ENCODE peak calls at places on chromosomes 12 and 14, in five cellular contexts. A, Z, N, E and J are unnamed samples.

GRCh38 chr12:91894911-91895310 is 250.7 kb downstream of the BTG1 start:
- DNase-seq in Z (no peak), N (no peak), A (no peak), E (no peak), J (no peak)

GRCh38 chr14:104680806-104681688 is 8.4 kb upstream of the INF2 start:
- DNase-seq in N (no peak), E (peak), A (peak), Z (peak), J (no peak)

GRCh38 chr12:46385439-46385838 is 12.9 kb upstream of the SLC38A2 start:
- DNase-seq in Z (no peak), A (no peak), N (no peak), E (no peak), J (no peak)

GRCh38 chr12:65881348-65881961 is 57.2 kb downstream of the HMGA2 start:
- DNase-seq in A (peak), E (no peak), N (peak), Z (no peak), J (no peak)

GRCh38 chr14:59189281-59189821 is 884 bp downstream of the DAAM1 start:
- DNase-seq in E (peak), Z (peak), A (no peak), N (peak), J (peak)

GRCh38 chr12:108766294-108766693 is 35.0 kb upstream of the CORO1C start:
- DNase-seq in N (no peak), E (no peak), Z (no peak), A (peak), J (no peak)

GRCh38 chr12:39064712-39065111 is 159.3 kb upstream of the CPNE8 start:
- DNase-seq in A (no peak), N (no peak), Z (no peak), E (no peak), J (no peak)

GRCh38 chr14:84520711-84521338 is 1009.1 kb upstream of the FLRT2 start:
- DNase-seq in Z (no peak), E (no peak), A (no peak), N (no peak), J (no peak)

GRCh38 chr14:100841445-100842403 is 15.8 kb downstream of the MEG3 start:
- DNase-seq in N (no peak), Z (no peak), E (no peak), A (no peak), J (no peak)

GRCh38 chr14:99413972-99414371 is 66.7 kb downstream of the SETD3 start:
- DNase-seq in A (no peak), N (no peak), Z (no peak), E (no peak), J (no peak)

GRCh38 chr12:93106910-93107309 is 177.8 kb upstream of the EEA1 start:
- DNase-seq in A (no peak), Z (no peak), N (no peak), E (no peak), J (no peak)

GRCh38 chr14:75454963-75455546 is 27.2 kb downstream of the JDP2 start:
- DNase-seq in N (no peak), A (peak), Z (peak), E (no peak), J (no peak)

DNA sequence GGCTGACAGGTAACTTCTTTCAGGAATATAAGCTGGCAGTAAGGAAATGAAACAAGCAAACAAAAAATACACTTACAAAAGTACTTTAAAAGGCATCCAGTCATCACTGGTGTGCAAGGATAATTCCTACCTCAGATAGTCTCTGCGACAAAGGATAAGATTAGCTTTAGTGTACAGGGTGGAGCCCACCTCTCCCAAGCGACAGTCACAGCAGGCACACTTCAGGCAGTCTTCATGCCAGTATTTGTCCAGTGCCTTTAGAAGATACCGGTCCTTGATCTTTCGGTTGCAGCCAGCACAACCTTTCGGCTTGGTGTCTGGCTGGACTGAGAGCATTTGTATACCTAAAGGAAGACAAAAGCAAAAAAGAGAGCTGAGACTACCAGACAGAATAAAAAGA is 5.4 kb downstream of the LMO3 start:
- DNase-seq in Z (no peak), E (no peak), N (no peak), A (no peak), J (no peak)
- TF ChIP-seq CTCF in Z (no peak), E (no peak), N (no peak), A (no peak), J (no peak)

GRCh38 chr14:49634547-49635334 is at the start of gene DNAAF2:
- DNase-seq in A (peak), Z (peak), E (peak), N (peak), J (peak)
- TF ChIP-seq CTCF in A (no peak), Z (no peak), E (no peak), N (no peak), J (no peak)

DNA sequence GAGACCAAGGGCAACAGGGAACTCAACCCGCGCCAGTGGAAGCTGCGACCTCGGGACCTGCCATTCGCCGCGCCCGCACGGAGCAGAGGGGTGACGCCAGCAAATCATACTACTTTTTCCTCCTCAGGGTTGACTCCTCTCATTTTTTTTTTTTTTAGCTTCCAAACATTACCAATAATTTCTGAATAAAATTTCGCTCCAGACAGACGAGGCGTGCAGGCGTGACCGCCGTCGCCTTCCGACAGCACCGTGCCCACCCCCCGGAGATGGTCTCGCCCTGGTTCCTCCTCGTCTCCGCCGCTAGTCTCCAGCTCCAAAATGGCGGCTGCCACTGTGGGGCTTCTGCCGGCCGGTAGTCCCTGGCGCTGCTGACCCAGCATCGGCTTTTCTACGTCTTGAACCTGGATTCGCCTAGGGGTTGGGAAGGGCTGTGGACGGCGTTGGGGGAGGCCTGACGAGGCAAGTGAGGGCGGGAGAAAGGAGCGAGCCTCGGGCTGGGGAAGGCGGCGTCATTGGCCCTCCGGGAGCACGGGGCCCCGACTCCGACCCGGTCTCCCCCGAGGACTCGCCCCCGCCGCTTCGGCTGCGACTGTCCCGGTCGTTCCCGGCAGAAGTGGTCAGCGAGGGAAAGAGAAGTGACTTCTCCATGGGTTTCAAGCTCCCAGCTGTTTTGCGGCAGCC is at the start of the genes CPSF2 and NDUFB1:
- DNase-seq in A (peak), E (peak), Z (peak), N (peak), J (peak)
- TF ChIP-seq CTCF in A (peak), E (no peak), Z (no peak), N (no peak), J (no peak)

GRCh38 chr12:77728018-77728417 is 102.7 kb upstream of the NAV3 start:
- DNase-seq in N (no peak), E (no peak), Z (no peak), A (no peak), J (no peak)
- TF ChIP-seq CTCF in N (no peak), E (no peak), Z (no peak), A (no peak), J (no peak)

GRCh38 chr12:121230538-121230907 is 20.6 kb downstream of the P2RX4 start:
- DNase-seq in A (peak), Z (no peak), E (no peak), N (no peak), J (no peak)

GRCh38 chr12:121233628-121234020 is 23.7 kb downstream of the P2RX4 start:
- DNase-seq in Z (no peak), A (peak), N (no peak), E (no peak), J (no peak)

GRCh38 chr12:121232163-121232562 is 22.2 kb downstream of the P2RX4 start:
- DNase-seq in N (no peak), A (peak), Z (no peak), E (no peak), J (no peak)

GRCh38 chr12:121228919-121229650 is 19.2 kb downstream of the P2RX4 start:
- DNase-seq in Z (no peak), E (no peak), N (no peak), A (peak), J (no peak)

DNA sequence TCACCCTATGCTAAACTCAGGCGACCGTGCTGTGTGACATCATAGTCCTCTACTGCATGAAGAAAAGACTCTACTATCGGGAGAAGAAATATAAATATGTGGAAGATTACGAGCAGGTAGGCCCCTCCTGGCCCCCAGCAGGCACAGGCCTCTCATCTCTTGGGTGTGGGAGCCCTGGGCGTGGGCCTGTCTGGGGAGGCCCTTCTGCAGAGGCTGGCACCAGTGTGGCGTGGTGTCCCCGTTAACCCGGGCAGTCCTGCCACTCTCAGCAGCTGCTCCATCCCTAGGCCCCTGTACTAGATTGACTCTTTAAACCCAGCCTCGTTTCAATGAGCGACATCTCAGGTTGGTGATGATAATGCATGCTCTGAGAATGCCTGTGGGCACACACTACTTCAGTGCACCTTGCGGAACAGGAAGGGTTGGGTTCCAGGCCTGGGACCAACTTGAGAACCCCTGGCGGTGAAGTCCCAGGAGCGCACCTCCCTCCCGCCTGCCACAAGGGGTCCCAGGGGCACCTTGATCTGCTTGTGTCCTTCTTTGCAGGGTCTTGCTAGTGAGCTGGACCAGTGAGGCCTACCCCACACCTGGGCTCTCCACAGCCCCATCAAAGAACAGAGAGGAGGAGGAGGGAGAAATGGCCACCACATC is 23.2 kb downstream of the P2RX4 start:
- DNase-seq in Z (no peak), A (peak), N (no peak), E (no peak), J (no peak)
- TF ChIP-seq CTCF in Z (no peak), A (no peak), N (no peak), E (no peak), J (no peak)

DNA sequence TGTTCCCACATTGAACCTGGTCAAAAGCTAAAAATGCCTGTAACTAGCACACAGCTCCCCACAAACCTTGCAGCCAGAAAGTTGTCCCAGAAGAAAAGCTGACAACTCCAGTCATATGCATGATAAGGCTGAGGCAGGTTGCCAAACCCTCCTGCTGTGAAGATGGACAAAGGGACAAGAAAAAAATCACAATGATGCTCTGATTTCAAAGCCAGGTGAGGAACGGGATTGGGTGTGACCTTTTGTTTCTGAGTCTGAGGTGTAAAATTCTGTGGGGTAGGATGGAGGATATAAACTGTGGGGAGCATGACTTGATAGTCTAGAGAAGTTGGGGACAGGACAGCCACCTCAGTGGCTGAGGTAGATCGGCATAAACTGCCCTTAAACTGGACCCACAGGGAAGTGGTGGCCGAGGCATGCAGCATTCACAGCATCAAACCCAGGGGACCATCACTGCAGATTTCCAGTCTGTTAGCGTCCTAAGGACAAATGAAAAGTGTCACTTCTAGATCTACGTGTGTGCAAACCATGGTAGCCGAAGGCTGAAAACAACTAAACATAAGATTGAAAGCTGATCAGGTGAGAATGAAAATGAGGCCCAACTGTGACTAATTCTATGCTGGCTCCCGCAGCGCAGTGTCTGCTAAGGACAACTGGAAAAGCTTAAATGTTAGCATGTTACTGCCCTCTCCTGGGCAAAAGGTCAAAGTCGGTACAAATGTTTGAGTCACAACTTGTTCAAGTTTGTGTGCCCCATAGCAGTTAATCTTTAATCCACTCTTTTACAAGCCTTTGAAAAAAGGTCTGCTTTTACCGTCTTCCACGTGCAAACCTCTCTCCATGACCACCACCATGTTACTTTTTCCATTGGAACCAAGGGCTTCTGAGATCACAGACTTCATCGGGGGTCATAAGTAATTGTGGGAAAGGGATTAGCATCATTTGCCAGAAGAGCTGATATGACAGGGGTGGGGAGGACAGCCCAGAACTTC is 39.8 kb downstream of the GRIN2B start:
- DNase-seq in E (peak), A (no peak), N (peak), Z (peak), J (no peak)
- TF ChIP-seq CTCF in E (no peak), A (no peak), N (peak), Z (peak), J (no peak)

DNA sequence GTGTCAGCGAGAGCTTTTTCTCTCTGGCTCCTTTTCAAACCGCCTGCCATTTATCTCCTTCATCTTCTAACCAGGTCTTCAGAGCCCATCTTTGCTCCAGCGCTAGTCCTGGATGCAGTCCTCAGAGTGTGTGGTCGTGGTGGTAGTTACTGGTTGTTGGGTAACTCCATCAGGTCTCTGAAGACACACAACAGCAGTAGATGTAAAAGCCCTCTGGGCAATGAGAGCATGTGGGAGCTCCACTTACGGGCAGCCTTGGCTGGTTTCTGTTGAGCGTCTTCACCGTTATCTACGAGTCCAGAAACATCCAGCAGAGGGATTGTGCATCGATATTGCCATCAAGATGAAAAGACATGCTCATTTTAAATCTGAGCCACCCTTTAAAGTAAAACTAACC is 61.2 kb downstream of the FBXL14 start:
- DNase-seq in N (no peak), Z (no peak), A (no peak), E (no peak), J (no peak)
- TF ChIP-seq CTCF in N (no peak), Z (no peak), A (no peak), E (no peak), J (no peak)

GRCh38 chr12:67025543-67026114 is 243.5 kb upstream of the CAND1 start:
- DNase-seq in Z (peak), E (peak), A (no peak), N (peak), J (no peak)
- TF ChIP-seq CTCF in Z (peak), E (peak), A (peak), N (peak), J (peak)

DNA sequence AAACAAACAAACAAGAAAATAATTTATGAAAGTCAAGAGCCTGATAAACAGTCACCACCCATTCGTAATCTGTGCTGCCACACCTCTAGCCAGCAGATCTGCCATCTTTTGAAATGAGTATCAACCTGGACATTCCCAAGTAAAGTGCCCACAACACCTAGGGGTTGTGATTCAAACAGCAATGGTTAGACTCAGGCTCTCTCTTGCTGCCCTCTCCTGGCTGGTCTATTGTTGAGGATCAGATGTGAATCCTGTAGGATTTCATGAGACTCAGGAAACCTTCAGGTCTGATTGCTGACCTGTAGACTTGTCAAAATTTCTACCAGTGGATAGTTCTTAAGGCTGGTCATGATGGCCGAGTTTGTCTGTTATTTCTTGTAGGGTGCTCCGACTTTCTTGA is 26.8 kb downstream of the DGLUCY start:
- DNase-seq in N (peak), Z (peak), A (no peak), E (peak), J (no peak)
- TF ChIP-seq CTCF in N (no peak), Z (no peak), A (no peak), E (no peak), J (no peak)

GRCh38 chr12:56256326-56256960 is 1.7 kb downstream of the ANKRD52 start:
- DNase-seq in A (no peak), N (peak), E (no peak), Z (no peak), J (no peak)
- TF ChIP-seq CTCF in A (no peak), N (no peak), E (no peak), Z (no peak), J (no peak)